ENCODE peak calls at places on chromosomes 7 and 10, in nine cellular contexts. P is AG04449, C is AG04450, U is brain microvascular endothelial cell, T is hepatocyte, W is prostate gland, I is GM20000, J is fibroblast of lung, X is HFFc6. E is an unnamed sample.

GRCh38 chr7:45920543-45921380 is at the start of gene IGFBP3:
- DNase-seq in P (no peak), C (no peak), U (no peak), T (peak; percentile 84), W (peak; percentile 36), I (no peak), J (peak; percentile 78), X (peak; percentile 63), E (no peak)

GRCh38 chr10:34669079-34669478 is 146.0 kb downstream of the PARD3 start:
- DNase-seq in P (no peak), C (no peak), U (no peak), T (no peak), W (no peak), I (no peak), J (no peak), X (no peak), E (no peak)

GRCh38 chr7:18041202-18041601 is 13.6 kb upstream of the PRPS1L1 start:
- DNase-seq in P (no peak), C (peak; percentile 20), U (no peak), T (no peak), W (no peak), I (no peak), J (no peak), X (no peak), E (no peak)

GRCh38 chr7:33183504-33183903 is 54.1 kb downstream of the BBS9 start:
- DNase-seq in P (no peak), C (no peak), U (no peak), T (no peak), W (no peak), I (no peak), J (no peak), X (no peak), E (no peak)

GRCh38 chr7:134546903-134547737 is 1.8 kb upstream of the AKR1B15 start:
- DNase-seq in P (no peak), C (no peak), U (no peak), T (peak; percentile 22), W (peak; percentile 35), I (no peak), J (no peak), X (peak; percentile 35), E (peak; percentile 42)

GRCh38 chr7:99835189-99835588 is 7.4 kb downstream of the CYP3A43 start:
- DNase-seq in P (no peak), C (no peak), U (no peak), T (no peak), W (no peak), I (no peak), J (no peak), X (no peak), E (no peak)

GRCh38 chr7:20482071-20482470 is 133.4 kb upstream of the ABCB5 start:
- DNase-seq in P (no peak), C (no peak), U (no peak), T (no peak), W (no peak), I (no peak), J (peak; percentile 65), X (no peak), E (no peak)

GRCh38 chr7:131548371-131548770 is 8.1 kb downstream of the PODXL start:
- DNase-seq in P (no peak), C (no peak), U (no peak), T (no peak), W (no peak), I (no peak), J (no peak), X (no peak), E (no peak)

GRCh38 chr7:87797798-87798403 is 78.3 kb downstream of the SLC25A40 start:
- DNase-seq in P (peak; percentile 3), C (peak; percentile 7), U (peak; percentile 40), T (peak; percentile 54), W (peak; percentile 16), I (peak; percentile 56), J (peak; percentile 33), X (peak; percentile 31), E (no peak)

DNA sequence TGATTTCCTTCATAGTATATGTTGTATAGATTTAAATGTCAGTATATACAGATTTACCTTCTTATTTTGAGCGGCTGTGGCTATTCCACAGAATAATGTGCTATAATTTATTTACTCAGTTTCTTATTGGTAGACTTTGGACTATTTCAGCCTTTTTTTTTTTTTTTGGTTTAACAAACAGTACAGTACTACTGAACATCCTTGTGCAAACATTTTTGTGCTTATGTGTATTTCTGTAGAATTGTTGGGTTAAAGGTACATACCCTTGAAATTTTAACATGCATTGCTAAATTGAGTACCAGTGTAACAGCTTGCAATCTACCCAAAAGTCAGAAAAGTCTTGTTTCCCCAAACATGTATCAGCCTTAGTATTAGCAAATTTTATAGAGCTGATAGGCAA is 68.8 kb downstream of the HHEX start:
- DNase-seq in P (no peak), C (no peak), U (no peak), T (no peak), W (no peak), I (no peak), J (no peak), X (no peak), E (no peak)
- TF ChIP-seq CTCF in P (no peak), C (no peak), U (no peak), T (no peak), W (no peak), I (no peak), J (no peak), X (no peak), E (no peak)

GRCh38 chr10:46327685-46328084 is 40.9 kb downstream of the ANTXRL start:
- DNase-seq in P (no peak), C (no peak), U (no peak), T (no peak), W (no peak), I (no peak), J (no peak), X (no peak), E (no peak)

GRCh38 chr10:46326971-46327370 is 40.2 kb downstream of the ANTXRL start:
- DNase-seq in P (no peak), C (no peak), U (no peak), T (no peak), W (no peak), I (no peak), J (no peak), X (no peak), E (no peak)

GRCh38 chr10:46326066-46326465 is 39.3 kb downstream of the ANTXRL start:
- DNase-seq in P (no peak), C (no peak), U (no peak), T (no peak), W (no peak), I (no peak), J (no peak), X (no peak), E (no peak)

GRCh38 chr10:46323176-46323575 is 36.4 kb downstream of the ANTXRL start:
- DNase-seq in P (no peak), C (no peak), U (no peak), T (no peak), W (no peak), I (no peak), J (no peak), X (no peak), E (no peak)

DNA sequence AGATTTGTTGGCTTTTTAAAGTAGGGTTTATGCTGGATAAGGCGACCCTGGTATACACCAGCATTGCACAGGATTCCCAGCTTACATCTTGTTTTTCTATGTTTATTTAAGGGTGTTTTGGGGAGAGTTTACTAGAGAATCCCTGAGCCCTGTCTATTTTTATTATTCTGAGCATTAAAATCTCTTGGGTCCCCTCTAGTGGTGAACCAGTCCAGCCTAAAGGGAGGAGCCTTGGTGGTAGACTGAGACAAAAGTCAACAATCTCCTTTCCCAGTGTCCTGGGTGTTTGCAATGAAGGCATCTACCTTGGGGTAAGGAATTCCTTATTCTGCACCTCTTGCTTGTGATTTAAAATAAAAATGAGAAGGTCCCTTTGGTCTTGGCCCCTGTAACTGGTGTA is 38.2 kb downstream of the ANTXRL start:
- DNase-seq in P (no peak), C (no peak), U (no peak), T (no peak), W (no peak), I (no peak), J (no peak), X (peak; percentile 23), E (no peak)
- TF ChIP-seq CTCF in P (peak; percentile 5), C (peak; percentile 60), U (peak; percentile 56), T (peak; percentile 20), W (no peak), I (no peak), J (peak; percentile 48), X (peak; percentile 69), E (no peak)

GRCh38 chr7:38428040-38428439 is 154.6 kb upstream of the TARP start:
- DNase-seq in P (no peak), C (no peak), U (no peak), T (no peak), W (no peak), I (no peak), J (peak; percentile 24), X (no peak), E (no peak)

GRCh38 chr7:38425509-38425908 is 152.1 kb upstream of the TARP start:
- DNase-seq in P (no peak), C (no peak), U (no peak), T (no peak), W (no peak), I (no peak), J (no peak), X (no peak), E (no peak)

GRCh38 chr7:38427279-38427955 is 154.0 kb upstream of the TARP start:
- DNase-seq in P (no peak), C (no peak), U (no peak), T (no peak), W (no peak), I (no peak), J (no peak), X (no peak), E (no peak)

GRCh38 chr7:38429057-38429456 is 155.6 kb upstream of the TARP start:
- DNase-seq in P (no peak), C (no peak), U (no peak), T (no peak), W (no peak), I (no peak), J (no peak), X (no peak), E (no peak)

DNA sequence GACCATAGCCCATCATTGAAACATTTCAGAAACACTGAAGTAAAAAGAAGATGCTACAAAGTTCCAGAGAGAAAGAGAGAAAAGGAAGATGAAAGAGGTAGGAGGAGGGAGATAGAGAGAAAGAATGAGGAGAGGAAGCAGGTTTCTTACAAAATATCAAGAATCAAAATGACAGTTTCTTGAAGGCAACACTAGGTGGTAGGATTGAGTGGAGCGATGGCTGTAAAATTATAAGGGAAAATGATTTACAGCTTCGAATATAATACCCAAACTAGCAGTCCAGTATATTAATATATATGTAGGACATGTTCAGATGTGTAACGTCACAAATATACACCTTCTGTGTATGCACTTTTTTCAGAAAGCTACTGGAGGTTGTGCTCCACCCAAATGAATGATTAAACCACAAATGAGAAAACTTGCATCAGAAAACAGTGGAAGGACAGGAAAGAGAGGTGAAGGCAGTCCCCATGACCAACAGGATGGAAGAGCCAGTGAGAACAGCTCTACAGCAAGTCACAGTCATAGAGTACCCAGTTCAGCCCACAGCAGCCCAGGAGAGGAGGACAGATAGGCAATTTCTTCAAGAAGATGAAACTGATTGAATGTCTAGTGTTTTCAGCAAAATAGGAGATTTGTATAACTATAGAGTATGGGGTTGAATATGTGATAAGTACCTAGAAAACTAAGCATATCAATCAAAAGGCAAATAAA is 151.5 kb upstream of the TARP start:
- DNase-seq in P (no peak), C (no peak), U (no peak), T (no peak), W (no peak), I (no peak), J (no peak), X (no peak), E (no peak)
- TF ChIP-seq CTCF in P (no peak), C (peak; percentile 26), U (no peak), T (no peak), W (no peak), I (no peak), J (no peak), X (peak; percentile 52), E (no peak)

GRCh38 chr10:79491171-79491835 is 21.0 kb upstream of the EIF5AL1 start:
- DNase-seq in P (no peak), C (no peak), U (no peak), T (no peak), W (no peak), I (no peak), J (no peak), X (no peak), E (no peak)
- TF ChIP-seq CTCF in P (no peak), C (peak; percentile 2), U (no peak), T (peak; percentile 24), W (no peak), I (no peak), J (no peak), X (no peak), E (no peak)

E was measured in activated B cell treated with CpG ODN at 0.5 μM for 24 hours.